ENCODE peak calls at places on chromosomes 1 and 21, in six cellular contexts. K, J, E, M, Y and I are unnamed samples.

GRCh38 chr1:21586926-21587601 is 77.8 kb downstream of the ALPL start:
- DNase-seq in K (peak), J (peak), E (no peak), M (peak), Y (peak), I (peak)

GRCh38 chr1:15730423-15730822 is 5.6 kb upstream of the SLC25A34 start:
- DNase-seq in K (no peak), J (no peak), E (no peak), M (no peak), Y (no peak), I (no peak)

GRCh38 chr21:43762303-43763128 is 13.6 kb downstream of the CSTB start:
- DNase-seq in K (no peak), J (no peak), E (no peak), M (no peak), Y (no peak), I (no peak)

GRCh38 chr1:168438626-168439025 is 105.2 kb downstream of the XCL2 start:
- DNase-seq in K (no peak), J (no peak), E (no peak), M (no peak), Y (no peak), I (no peak)

GRCh38 chr1:67393240-67393639 is 37.0 kb downstream of the SERBP1 start:
- DNase-seq in K (no peak), J (no peak), E (no peak), M (no peak), Y (no peak), I (no peak)

GRCh38 chr1:215076312-215076711 is 6.2 kb upstream of the KCNK2 start:
- DNase-seq in K (peak), J (no peak), E (no peak), M (peak), Y (peak), I (peak)

GRCh38 chr1:66303646-66304045 is 230.3 kb upstream of the SGIP1 start:
- DNase-seq in K (no peak), J (no peak), E (no peak), M (no peak), Y (no peak), I (no peak)

GRCh38 chr1:56525463-56526155 is 53.8 kb downstream of the PLPP3 start:
- DNase-seq in K (no peak), J (no peak), E (no peak), M (peak), Y (no peak), I (no peak)

GRCh38 chr1:210072129-210072528 is 134.1 kb downstream of the SYT14 start:
- DNase-seq in K (no peak), J (no peak), E (no peak), M (peak), Y (no peak), I (peak)

GRCh38 chr1:63407002-63407401 is 39.6 kb downstream of the ALG6 start:
- DNase-seq in K (no peak), J (no peak), E (no peak), M (no peak), Y (no peak), I (peak)

GRCh38 chr21:45287438-45288391 is at the start of gene POFUT2:
- DNase-seq in K (peak), J (peak), E (peak), M (peak), Y (peak), I (peak)

GRCh38 chr21:43734131-43734634 is 15.3 kb downstream of the PDXK start:
- DNase-seq in K (no peak), J (no peak), E (no peak), M (no peak), Y (no peak), I (no peak)

GRCh38 chr1:201531551-201532425 is 7.1 kb upstream of the NAV1 start:
- DNase-seq in K (no peak), J (no peak), E (no peak), M (peak), Y (peak), I (no peak)

GRCh38 chr1:115099693-115100050 is 10.4 kb upstream of the TSPAN2 start:
- DNase-seq in K (no peak), J (no peak), E (no peak), M (peak), Y (no peak), I (no peak)

GRCh38 chr1:229004227-229004833 is 266.6 kb upstream of the RAB4A start:
- DNase-seq in K (no peak), J (no peak), E (no peak), M (no peak), Y (no peak), I (no peak)

GRCh38 chr1:243471026-243471685 is 215.3 kb downstream of the SDCCAG8 start:
- DNase-seq in K (no peak), J (no peak), E (peak), M (no peak), Y (no peak), I (no peak)

GRCh38 chr1:111738436-111739221 is 566 bp downstream of the INKA2 start:
- DNase-seq in K (peak), J (peak), E (no peak), M (peak), Y (peak), I (peak)

GRCh38 chr1:104648269-104648691 is 898.6 kb downstream of the AMY1C start:
- DNase-seq in K (no peak), J (peak), E (no peak), M (no peak), Y (peak), I (peak)

GRCh38 chr1:169105087-169105433 is 1.4 kb upstream of the ATP1B1 start:
- DNase-seq in K (no peak), J (no peak), E (no peak), M (no peak), Y (no peak), I (no peak)

GRCh38 chr1:219189021-219189824 is 15.5 kb downstream of the LYPLAL1 start:
- DNase-seq in K (peak), J (no peak), E (no peak), M (peak), Y (no peak), I (peak)

GRCh38 chr1:32886012-32886827 is at the start of gene HPCA:
- DNase-seq in K (peak), J (peak), E (no peak), M (peak), Y (peak), I (peak)

GRCh38 chr1:232174306-232174705 is 455.6 kb downstream of the SIPA1L2 start:
- DNase-seq in K (no peak), J (no peak), E (no peak), M (no peak), Y (no peak), I (no peak)

GRCh38 chr1:2583871-2584341 is 2.7 kb upstream of the PRXL2B start:
- DNase-seq in K (no peak), J (no peak), E (no peak), M (no peak), Y (peak), I (no peak)

GRCh38 chr1:158179301-158180041 is 1.2 kb upstream of the CD1D start:
- DNase-seq in K (no peak), J (no peak), E (no peak), M (no peak), Y (no peak), I (no peak)

GRCh38 chr21:45330075-45330781 is 42.5 kb upstream of the POFUT2 start:
- DNase-seq in K (no peak), J (peak), E (no peak), M (peak), Y (no peak), I (peak)

GRCh38 chr1:165717918-165718515 is 19.7 kb upstream of the ALDH9A1 start:
- DNase-seq in K (peak), J (peak), E (peak), M (peak), Y (peak), I (peak)

GRCh38 chr1:180743868-180744267 is 112.0 kb downstream of the XPR1 start:
- DNase-seq in K (no peak), J (no peak), E (no peak), M (no peak), Y (no peak), I (no peak)

GRCh38 chr1:175192630-175193338 is at the start of gene KIAA0040:
- DNase-seq in K (peak), J (peak), E (no peak), M (peak), Y (peak), I (peak)

GRCh38 chr1:923131-923990 is at the start of gene SAMD11:
- DNase-seq in K (peak), J (no peak), E (peak), M (peak), Y (peak), I (peak)

GRCh38 chr1:160637821-160638539 is 8.9 kb downstream of the SLAMF1 start:
- DNase-seq in K (peak), J (no peak), E (no peak), M (no peak), Y (peak), I (peak)

GRCh38 chr1:79657916-79658662 is 651.6 kb upstream of the ADGRL4 start:
- DNase-seq in K (no peak), J (no peak), E (no peak), M (peak), Y (peak), I (peak)

GRCh38 chr1:50047916-50048694 is 24.4 kb upstream of the AGBL4 start:
- DNase-seq in K (no peak), J (no peak), E (peak), M (no peak), Y (peak), I (no peak)
- H3K4me3 ChIP-seq in K (no peak), J (peak), E (peak), M (no peak), Y (peak), I (no peak)

GRCh38 chr1:20551161-20551560 is 1.2 kb upstream of the FAM43B start:
- DNase-seq in K (no peak), J (no peak), E (no peak), M (no peak), Y (no peak), I (no peak)

GRCh38 chr1:20555758-20556120 is 3.4 kb downstream of the FAM43B start:
- DNase-seq in K (no peak), J (no peak), E (no peak), M (no peak), Y (no peak), I (no peak)

GRCh38 chr1:20551945-20552727 is at the start of gene FAM43B:
- DNase-seq in K (peak), J (peak), E (peak), M (no peak), Y (peak), I (peak)

GRCh38 chr1:20555025-20555757 is 2.8 kb downstream of the FAM43B start:
- DNase-seq in K (no peak), J (no peak), E (peak), M (no peak), Y (no peak), I (peak)

DNA sequence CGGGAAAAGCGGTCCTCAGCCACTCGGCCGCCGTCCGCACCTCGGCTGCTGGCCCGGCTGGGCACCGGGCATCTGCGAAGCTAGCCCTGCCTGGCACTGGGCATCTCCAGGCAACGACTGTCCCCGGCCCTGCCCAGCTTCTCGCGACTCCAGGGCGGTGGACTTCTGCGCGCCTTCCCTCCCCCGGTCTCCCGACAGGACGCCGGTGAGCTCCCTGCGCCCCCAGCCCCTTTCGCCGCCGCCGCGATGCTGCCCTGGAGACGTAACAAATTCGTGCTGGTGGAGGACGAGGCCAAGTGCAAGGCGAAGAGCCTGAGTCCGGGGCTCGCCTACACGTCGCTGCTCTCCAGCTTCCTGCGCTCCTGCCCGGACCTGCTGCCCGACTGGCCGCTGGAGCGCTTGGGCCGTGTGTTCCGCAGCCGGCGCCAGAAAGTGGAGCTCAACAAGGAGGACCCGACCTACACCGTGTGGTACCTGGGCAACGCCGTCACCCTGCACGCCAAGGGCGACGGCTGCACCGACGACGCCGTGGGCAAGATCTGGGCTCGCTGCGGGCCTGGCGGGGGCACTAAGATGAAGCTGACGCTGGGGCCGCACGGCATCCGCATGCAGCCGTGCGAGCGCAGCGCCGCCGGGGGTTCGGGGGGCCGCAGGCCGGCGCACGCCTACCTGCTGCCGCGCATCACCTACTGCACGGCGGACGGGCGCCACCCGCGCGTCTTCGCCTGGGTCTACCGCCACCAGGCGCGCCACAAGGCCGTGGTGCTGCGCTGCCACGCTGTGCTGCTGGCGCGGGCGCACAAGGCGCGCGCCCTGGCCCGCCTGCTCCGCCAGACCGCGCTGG is 577 bp downstream of the FAM43B start:
- DNase-seq in K (peak), J (peak), E (no peak), M (no peak), Y (peak), I (peak)
- H3K4me3 ChIP-seq in K (no peak), J (peak), E (peak), M (no peak), Y (peak), I (peak)

DNA sequence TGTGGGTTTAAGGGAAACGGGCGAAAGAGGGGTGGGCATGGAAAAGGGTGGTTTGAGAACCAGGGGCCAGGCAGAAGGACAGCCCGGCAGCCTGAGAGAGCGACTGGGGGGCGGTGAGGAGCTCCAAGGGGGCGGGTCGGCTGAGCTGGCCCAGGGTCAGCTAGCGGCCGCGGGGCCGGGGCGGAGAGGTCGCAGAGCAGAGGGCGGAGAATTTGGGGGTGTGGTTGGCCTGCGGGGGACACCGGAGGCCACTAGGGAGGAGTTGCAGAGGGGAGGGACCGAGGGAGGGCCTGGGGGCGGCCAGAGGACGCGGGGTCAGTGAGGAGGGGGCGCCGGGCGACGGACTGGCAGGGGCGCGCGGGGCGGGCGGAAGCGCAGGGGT is 54.7 kb downstream of the NDUFS5 start:
- DNase-seq in K (no peak), J (no peak), E (no peak), M (no peak), Y (peak), I (no peak)
- H3K4me3 ChIP-seq in K (no peak), J (peak), E (peak), M (peak), Y (peak), I (peak)

GRCh38 chr1:25922064-25922632 is 15.9 kb upstream of the STMN1 start:
- DNase-seq in K (no peak), J (no peak), E (no peak), M (no peak), Y (peak), I (no peak)
- H3K4me3 ChIP-seq in K (peak), J (peak), E (peak), M (peak), Y (peak), I (peak)